ENCODE peak calls at places on chromosomes 11 and 22, in five cellular contexts. One of them, this sample, is unnamed.

GRCh38 chr11:11607772-11608171 is 14.0 kb downstream of the GALNT18 start:
- DNase-seq in AG10803: no peak
- DNase-seq in chondrocyte: no peak
- DNase-seq in right atrium auricular region: no peak
- DNase-seq in nephron progenitor cell: no peak
- DNase-seq in this sample: no peak

GRCh38 chr11:63670077-63670737 is 969 bp downstream of the ATL3 start:
- DNase-seq in AG10803: peak; percentile 79
- DNase-seq in chondrocyte: no peak
- DNase-seq in right atrium auricular region: no peak
- DNase-seq in nephron progenitor cell: no peak
- DNase-seq in this sample: no peak

GRCh38 chr11:58390551-58391063 is 16.1 kb downstream of the OR5B3 start:
- DNase-seq in AG10803: no peak
- DNase-seq in chondrocyte: peak; percentile 85
- DNase-seq in right atrium auricular region: no peak
- DNase-seq in nephron progenitor cell: no peak
- DNase-seq in this sample: no peak

GRCh38 chr11:30282289-30282631 is 40.6 kb upstream of the ARL14EP start:
- DNase-seq in AG10803: no peak
- DNase-seq in chondrocyte: no peak
- DNase-seq in right atrium auricular region: no peak
- DNase-seq in nephron progenitor cell: no peak
- DNase-seq in this sample: peak; percentile 10

GRCh38 chr22:49112661-49113626 is 714.7 kb downstream of the BRD1 start:
- DNase-seq in AG10803: no peak
- DNase-seq in chondrocyte: no peak
- DNase-seq in right atrium auricular region: no peak
- DNase-seq in nephron progenitor cell: no peak
- DNase-seq in this sample: no peak

GRCh38 chr11:12917830-12918229 is 91.3 kb upstream of the RASSF10 start:
- DNase-seq in AG10803: no peak
- DNase-seq in chondrocyte: no peak
- DNase-seq in right atrium auricular region: no peak
- DNase-seq in nephron progenitor cell: no peak
- DNase-seq in this sample: no peak

GRCh38 chr11:135008001-135008405 is 596.0 kb upstream of the B3GAT1 start:
- DNase-seq in AG10803: no peak
- DNase-seq in chondrocyte: no peak
- DNase-seq in right atrium auricular region: no peak
- DNase-seq in nephron progenitor cell: no peak
- DNase-seq in this sample: no peak

GRCh38 chr22:23196165-23196564 is 15.9 kb downstream of the BCR start:
- DNase-seq in AG10803: no peak
- DNase-seq in chondrocyte: no peak
- DNase-seq in right atrium auricular region: no peak
- DNase-seq in nephron progenitor cell: no peak
- DNase-seq in this sample: no peak

GRCh38 chr11:126992804-126993111 is 7.8 kb downstream of the KIRREL3 start:
- DNase-seq in AG10803: peak; percentile 98
- DNase-seq in chondrocyte: no peak
- DNase-seq in right atrium auricular region: no peak
- DNase-seq in nephron progenitor cell: no peak
- DNase-seq in this sample: no peak

GRCh38 chr22:22460635-22461034 is 47.9 kb downstream of the ZNF280B start:
- DNase-seq in AG10803: no peak
- DNase-seq in chondrocyte: no peak
- DNase-seq in right atrium auricular region: no peak
- DNase-seq in nephron progenitor cell: no peak
- DNase-seq in this sample: no peak

GRCh38 chr11:81070948-81071347 is 1630.1 kb upstream of the TENM4 start:
- DNase-seq in AG10803: no peak
- DNase-seq in chondrocyte: no peak
- DNase-seq in right atrium auricular region: no peak
- DNase-seq in nephron progenitor cell: no peak
- DNase-seq in this sample: no peak

GRCh38 chr11:6962141-6962540 is 35.9 kb downstream of the ZNF215 start:
- DNase-seq in AG10803: no peak
- DNase-seq in chondrocyte: no peak
- DNase-seq in right atrium auricular region: no peak
- DNase-seq in nephron progenitor cell: no peak
- DNase-seq in this sample: no peak

GRCh38 chr11:121661796-121662508 is 209.2 kb upstream of the SORL1-AS1 start:
- DNase-seq in AG10803: peak; percentile 91
- DNase-seq in chondrocyte: no peak
- DNase-seq in right atrium auricular region: no peak
- DNase-seq in nephron progenitor cell: no peak
- DNase-seq in this sample: no peak

GRCh38 chr11:72661486-72661885 is 12.7 kb downstream of the PDE2A start:
- DNase-seq in AG10803: no peak
- DNase-seq in chondrocyte: no peak
- DNase-seq in right atrium auricular region: no peak
- DNase-seq in nephron progenitor cell: no peak
- DNase-seq in this sample: no peak

GRCh38 chr11:13341028-13341427 is 63.4 kb downstream of the BMAL1 start:
- DNase-seq in AG10803: no peak
- DNase-seq in chondrocyte: no peak
- DNase-seq in right atrium auricular region: no peak
- DNase-seq in nephron progenitor cell: no peak
- DNase-seq in this sample: no peak

GRCh38 chr11:86488553-86488952 is 113.9 kb downstream of the CCDC81 start:
- DNase-seq in AG10803: no peak
- DNase-seq in chondrocyte: no peak
- DNase-seq in right atrium auricular region: no peak
- DNase-seq in nephron progenitor cell: no peak
- DNase-seq in this sample: no peak

GRCh38 chr11:71340076-71340606 is 87.8 kb upstream of the SHANK2 start:
- DNase-seq in AG10803: no peak
- DNase-seq in chondrocyte: no peak
- DNase-seq in right atrium auricular region: no peak
- DNase-seq in nephron progenitor cell: no peak
- DNase-seq in this sample: no peak

GRCh38 chr22:35023692-35024363 is 42.1 kb upstream of the ISX start:
- DNase-seq in AG10803: peak; percentile 37
- DNase-seq in chondrocyte: no peak
- DNase-seq in right atrium auricular region: no peak
- DNase-seq in nephron progenitor cell: peak; percentile 96
- DNase-seq in this sample: peak; percentile 85

GRCh38 chr22:36087784-36088183 is 59.2 kb upstream of the RBFOX2 start:
- DNase-seq in AG10803: no peak
- DNase-seq in chondrocyte: no peak
- DNase-seq in right atrium auricular region: no peak
- DNase-seq in nephron progenitor cell: no peak
- DNase-seq in this sample: no peak

GRCh38 chr11:8813658-8814057 is 97.3 kb upstream of the AKIP1 start:
- DNase-seq in AG10803: peak; percentile 89
- DNase-seq in chondrocyte: no peak
- DNase-seq in right atrium auricular region: peak; percentile 86
- DNase-seq in nephron progenitor cell: peak; percentile 79
- DNase-seq in this sample: peak; percentile 83

GRCh38 chr11:69298778-69299461 is 5.0 kb downstream of the MYEOV start:
- DNase-seq in AG10803: no peak
- DNase-seq in chondrocyte: peak; percentile 66
- DNase-seq in right atrium auricular region: no peak
- DNase-seq in nephron progenitor cell: no peak
- DNase-seq in this sample: no peak

GRCh38 chr11:128552783-128553661 is 34.3 kb downstream of the ETS1 start:
- DNase-seq in AG10803: peak; percentile 49
- DNase-seq in chondrocyte: no peak
- DNase-seq in right atrium auricular region: no peak
- DNase-seq in nephron progenitor cell: no peak
- DNase-seq in this sample: no peak

GRCh38 chr11:77379253-77379652 is 77.8 kb upstream of the GDPD4 start:
- DNase-seq in AG10803: no peak
- DNase-seq in chondrocyte: no peak
- DNase-seq in right atrium auricular region: no peak
- DNase-seq in nephron progenitor cell: no peak
- DNase-seq in this sample: no peak

GRCh38 chr11:57646221-57646620 is 3.5 kb downstream of the YPEL4 start:
- DNase-seq in AG10803: no peak
- DNase-seq in chondrocyte: no peak
- DNase-seq in right atrium auricular region: no peak
- DNase-seq in nephron progenitor cell: no peak
- DNase-seq in this sample: no peak

GRCh38 chr22:37219534-37219933 is 7.3 kb upstream of the SSTR3 start:
- DNase-seq in AG10803: no peak
- DNase-seq in chondrocyte: no peak
- DNase-seq in right atrium auricular region: no peak
- DNase-seq in nephron progenitor cell: no peak
- DNase-seq in this sample: no peak

GRCh38 chr22:49550766-49551362 is 276.8 kb downstream of the BRD1 start:
- DNase-seq in AG10803: no peak
- DNase-seq in chondrocyte: no peak
- DNase-seq in right atrium auricular region: no peak
- DNase-seq in nephron progenitor cell: no peak
- DNase-seq in this sample: no peak

GRCh38 chr11:111605681-111606080 is 3.4 kb downstream of the SIK2 start:
- DNase-seq in AG10803: no peak
- DNase-seq in chondrocyte: no peak
- DNase-seq in right atrium auricular region: no peak
- DNase-seq in nephron progenitor cell: no peak
- DNase-seq in this sample: no peak

GRCh38 chr11:111602865-111603632 is 800 bp downstream of the SIK2 start:
- DNase-seq in AG10803: peak; percentile 43
- DNase-seq in chondrocyte: no peak
- DNase-seq in right atrium auricular region: no peak
- DNase-seq in nephron progenitor cell: no peak
- DNase-seq in this sample: no peak

GRCh38 chr11:111603633-111604130 is 1.4 kb downstream of the SIK2 start:
- DNase-seq in AG10803: no peak
- DNase-seq in chondrocyte: no peak
- DNase-seq in right atrium auricular region: no peak
- DNase-seq in nephron progenitor cell: no peak
- DNase-seq in this sample: no peak

GRCh38 chr11:111601979-111602864 is at the start of gene SIK2:
- DNase-seq in AG10803: peak; percentile 95
- DNase-seq in chondrocyte: peak; percentile 98
- DNase-seq in right atrium auricular region: peak; percentile 94
- DNase-seq in nephron progenitor cell: peak; percentile 95
- DNase-seq in this sample: peak; percentile 96

DNA sequence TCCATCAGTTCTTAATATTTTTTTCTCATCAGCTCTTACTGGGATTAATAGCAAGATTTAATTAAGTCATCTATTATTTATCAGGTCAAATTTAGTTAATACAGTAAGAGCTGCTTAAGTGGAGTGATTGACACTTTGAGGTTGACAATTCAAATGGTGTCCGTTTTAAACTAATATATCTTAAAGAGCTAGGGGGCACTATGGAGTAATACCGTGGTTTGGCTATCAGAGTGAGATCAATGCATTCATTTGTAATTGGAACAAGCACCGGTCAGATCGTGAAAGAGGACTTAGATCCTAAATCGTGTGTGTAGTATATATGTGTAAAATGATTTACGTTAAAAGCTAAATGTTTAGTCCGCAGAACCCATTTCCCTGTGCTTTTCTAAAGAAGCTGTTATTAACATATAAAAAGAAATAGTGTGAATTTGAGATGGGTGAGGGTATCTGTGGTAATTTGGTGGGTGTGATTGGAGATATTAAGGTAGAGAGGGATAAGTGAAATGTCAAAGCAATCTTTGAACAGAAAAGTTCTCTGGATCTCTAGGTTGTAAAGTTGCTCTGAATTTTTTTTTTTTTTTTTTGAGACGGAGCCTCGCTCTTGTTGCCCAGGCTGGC is 2.3 kb downstream of the SIK2 start:
- DNase-seq in AG10803: peak; percentile 39
- DNase-seq in chondrocyte: no peak
- DNase-seq in right atrium auricular region: no peak
- DNase-seq in nephron progenitor cell: peak; percentile 9
- DNase-seq in this sample: no peak
- TF ChIP-seq CTCF in AG10803: peak; percentile 69
- TF ChIP-seq CTCF in chondrocyte: peak; percentile 87
- TF ChIP-seq CTCF in right atrium auricular region: peak; percentile 77
- TF ChIP-seq CTCF in nephron progenitor cell: peak; percentile 66
- TF ChIP-seq CTCF in this sample: peak; percentile 81

GRCh38 chr11:99505831-99506230 is 485.1 kb downstream of the CNTN5 start:
- DNase-seq in AG10803: no peak
- DNase-seq in chondrocyte: no peak
- DNase-seq in right atrium auricular region: no peak
- DNase-seq in nephron progenitor cell: no peak
- DNase-seq in this sample: no peak
- TF ChIP-seq CTCF in AG10803: no peak
- TF ChIP-seq CTCF in chondrocyte: no peak
- TF ChIP-seq CTCF in right atrium auricular region: no peak
- TF ChIP-seq CTCF in nephron progenitor cell: no peak
- TF ChIP-seq CTCF in this sample: no peak

GRCh38 chr11:18078909-18079308 is 27.0 kb downstream of the SAAL1 start:
- DNase-seq in AG10803: no peak
- DNase-seq in chondrocyte: no peak
- DNase-seq in right atrium auricular region: no peak
- DNase-seq in nephron progenitor cell: no peak
- DNase-seq in this sample: no peak

GRCh38 chr11:18080451-18080850 is 25.4 kb downstream of the SAAL1 start:
- DNase-seq in AG10803: no peak
- DNase-seq in chondrocyte: no peak
- DNase-seq in right atrium auricular region: no peak
- DNase-seq in nephron progenitor cell: no peak
- DNase-seq in this sample: no peak

GRCh38 chr11:18081551-18081950 is 24.3 kb downstream of the SAAL1 start:
- DNase-seq in AG10803: no peak
- DNase-seq in chondrocyte: no peak
- DNase-seq in right atrium auricular region: no peak
- DNase-seq in nephron progenitor cell: no peak
- DNase-seq in this sample: no peak
- TF ChIP-seq CTCF in AG10803: no peak
- TF ChIP-seq CTCF in chondrocyte: no peak
- TF ChIP-seq CTCF in right atrium auricular region: no peak
- TF ChIP-seq CTCF in nephron progenitor cell: no peak
- TF ChIP-seq CTCF in this sample: no peak

DNA sequence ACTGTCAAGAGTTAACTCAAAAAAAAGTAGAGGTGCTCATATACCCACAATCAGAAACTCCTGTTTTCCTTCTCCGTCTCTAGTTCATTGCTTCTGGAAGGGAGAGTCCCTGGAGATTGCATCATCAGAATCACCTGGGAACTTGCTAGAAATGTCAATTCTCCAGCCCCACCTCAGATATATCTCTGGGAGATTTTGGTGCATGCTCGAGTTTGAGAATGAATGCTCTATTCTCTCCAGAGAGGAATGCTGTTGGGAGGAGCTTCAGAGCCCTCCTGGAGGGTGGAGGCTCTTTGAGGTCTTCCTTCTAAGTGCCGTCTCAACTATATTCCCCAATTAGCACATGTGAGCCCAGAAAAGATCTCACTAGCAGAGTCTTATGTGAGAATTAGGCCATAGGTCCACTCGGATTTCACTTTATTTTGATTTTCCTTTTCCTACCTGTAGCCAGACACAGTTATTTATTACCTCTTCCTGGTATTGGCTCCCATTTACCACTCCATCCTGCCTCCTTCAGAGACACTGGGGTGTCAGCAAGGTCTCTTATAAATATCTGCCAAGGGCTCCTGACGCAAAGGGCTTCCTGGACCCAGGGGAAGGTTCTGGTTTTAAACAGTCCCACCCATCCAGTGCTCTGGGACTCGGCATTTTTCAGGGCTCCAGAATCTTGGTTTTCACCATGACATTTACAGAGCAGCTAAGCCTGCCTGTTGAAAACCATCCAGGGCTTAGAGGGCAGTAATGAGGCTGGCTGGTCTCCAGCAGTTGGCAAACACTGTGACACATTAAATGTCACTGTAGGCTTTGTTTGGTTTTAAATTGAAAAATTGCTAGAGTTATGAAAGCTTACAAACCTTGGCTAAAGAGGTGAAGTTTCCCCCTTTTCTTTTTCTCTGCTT is 136.2 kb downstream of the CD44 start:
- DNase-seq in AG10803: peak; percentile 66
- DNase-seq in chondrocyte: no peak
- DNase-seq in right atrium auricular region: no peak
- DNase-seq in nephron progenitor cell: no peak
- DNase-seq in this sample: no peak
- TF ChIP-seq CTCF in AG10803: no peak
- TF ChIP-seq CTCF in chondrocyte: peak; percentile 34
- TF ChIP-seq CTCF in right atrium auricular region: no peak
- TF ChIP-seq CTCF in nephron progenitor cell: no peak
- TF ChIP-seq CTCF in this sample: no peak

This sample was measured in endothelial cell.